ENCODE peak calls at places on chromosomes 7 and 10, in four cellular contexts. Q is breast epithelium, K is aorta, B is right cardiac atrium. J is an unnamed sample.

GRCh38 chr10:51137741-51138529 is 63.6 kb downstream of the PRKG1 start:
- DNase-seq in Q (no peak), K (no peak), B (no peak), J (no peak)

GRCh38 chr10:548212-548897 is 141.1 kb downstream of the DIP2C start:
- DNase-seq in Q (no peak), K (peak; percentile 61), B (no peak), J (no peak)

GRCh38 chr10:101974091-101974799 is 81.7 kb downstream of the ARMH3 start:
- DNase-seq in Q (no peak), K (no peak), B (no peak), J (no peak)

GRCh38 chr10:102322914-102323313 is 72.6 kb upstream of the NFKB2 start:
- DNase-seq in Q (no peak), K (no peak), B (no peak), J (no peak)

GRCh38 chr7:71491331-71491730 is 359.4 kb downstream of the GALNT17 start:
- DNase-seq in Q (no peak), K (no peak), B (no peak), J (no peak)

GRCh38 chr7:33998487-33998886 is 93.1 kb downstream of the BMPER start:
- DNase-seq in Q (no peak), K (peak; percentile 62), B (peak; percentile 62), J (no peak)

GRCh38 chr7:44447874-44448425 is 42.5 kb downstream of the NUDCD3 start:
- DNase-seq in Q (no peak), K (no peak), B (no peak), J (no peak)

GRCh38 chr10:61487506-61487905 is 34.3 kb upstream of the TMEM26 start:
- DNase-seq in Q (no peak), K (no peak), B (no peak), J (no peak)

GRCh38 chr10:42960491-42961155 is 116.2 kb upstream of the RET start:
- DNase-seq in Q (peak; percentile 13), K (peak; percentile 41), B (no peak), J (no peak)

GRCh38 chr10:56547163-56547562 is 186.1 kb upstream of the ZWINT start:
- DNase-seq in Q (no peak), K (no peak), B (peak; percentile 4), J (no peak)

GRCh38 chr7:41052736-41053135 is 650.2 kb downstream of the INHBA start:
- DNase-seq in Q (no peak), K (no peak), B (no peak), J (no peak)

GRCh38 chr10:11827414-11827813 is 4.3 kb downstream of the PROSER2 start:
- DNase-seq in Q (no peak), K (no peak), B (no peak), J (no peak)

GRCh38 chr7:366171-366916 is 76.4 kb downstream of the FOXL3 start:
- DNase-seq in Q (no peak), K (peak; percentile 49), B (peak; percentile 8), J (no peak)

GRCh38 chr10:97858001-97858439 is 8.4 kb downstream of the GOLGA7B start:
- DNase-seq in Q (no peak), K (no peak), B (no peak), J (no peak)

GRCh38 chr7:108235451-108236061 is 105.4 kb upstream of the LAMB4 start:
- DNase-seq in Q (no peak), K (no peak), B (no peak), J (no peak)
- H3K27ac ChIP-seq in Q (no peak overlapping the region), K (no peak overlapping the region), B (no peak overlapping the region), J (no peak overlapping the region)

DNA sequence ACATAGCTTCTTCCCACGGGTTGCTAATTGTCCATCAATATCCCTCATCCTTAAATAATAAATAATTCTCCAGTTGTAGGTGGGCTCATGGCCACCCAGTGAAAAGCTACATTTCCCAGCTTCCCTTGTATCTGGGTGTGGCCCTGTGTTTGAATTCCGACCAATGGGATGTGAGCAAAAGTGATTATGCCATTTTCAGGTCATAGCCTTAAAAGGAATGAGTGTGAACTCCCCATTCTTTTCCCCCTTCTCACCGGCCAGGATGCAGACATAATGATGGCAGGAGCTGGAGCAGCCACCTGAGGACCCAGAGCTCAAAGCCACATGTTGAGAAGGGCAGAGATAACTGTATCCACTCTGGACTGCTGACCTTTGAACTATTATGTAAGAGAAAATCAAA is 30.3 kb upstream of the CALU start:
- DNase-seq in Q (no peak), K (no peak), B (no peak), J (no peak)
- H3K27ac ChIP-seq in Q (no peak overlapping the region), K (no peak overlapping the region), B (no peak overlapping the region), J (no peak overlapping the region)

DNA sequence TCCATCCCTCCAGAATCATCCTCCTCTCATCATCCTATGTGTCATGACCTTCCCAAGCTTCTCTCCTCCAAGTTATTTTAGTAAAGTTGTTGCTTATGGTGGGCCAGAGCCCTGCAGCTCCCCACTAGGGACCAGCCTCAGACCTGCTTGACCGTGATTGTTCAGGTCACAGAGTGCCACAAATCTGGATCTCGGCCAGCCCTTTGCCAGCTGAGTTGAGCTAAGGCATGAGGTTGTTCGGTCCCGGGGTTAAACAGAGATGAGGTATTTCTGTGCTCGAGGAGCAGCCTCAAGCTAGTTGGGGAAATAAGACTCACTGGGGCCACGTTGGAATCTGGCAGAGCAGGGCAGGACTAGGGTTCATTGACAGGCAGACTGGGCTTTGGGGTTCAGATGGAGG is 66.3 kb upstream of the PPIF start:
- DNase-seq in Q (no peak), K (no peak), B (no peak), J (no peak)
- H3K27ac ChIP-seq in Q (no peak overlapping the region), K (no peak overlapping the region), B (peak overlapping the region; percentile 31), J (no peak overlapping the region)

DNA sequence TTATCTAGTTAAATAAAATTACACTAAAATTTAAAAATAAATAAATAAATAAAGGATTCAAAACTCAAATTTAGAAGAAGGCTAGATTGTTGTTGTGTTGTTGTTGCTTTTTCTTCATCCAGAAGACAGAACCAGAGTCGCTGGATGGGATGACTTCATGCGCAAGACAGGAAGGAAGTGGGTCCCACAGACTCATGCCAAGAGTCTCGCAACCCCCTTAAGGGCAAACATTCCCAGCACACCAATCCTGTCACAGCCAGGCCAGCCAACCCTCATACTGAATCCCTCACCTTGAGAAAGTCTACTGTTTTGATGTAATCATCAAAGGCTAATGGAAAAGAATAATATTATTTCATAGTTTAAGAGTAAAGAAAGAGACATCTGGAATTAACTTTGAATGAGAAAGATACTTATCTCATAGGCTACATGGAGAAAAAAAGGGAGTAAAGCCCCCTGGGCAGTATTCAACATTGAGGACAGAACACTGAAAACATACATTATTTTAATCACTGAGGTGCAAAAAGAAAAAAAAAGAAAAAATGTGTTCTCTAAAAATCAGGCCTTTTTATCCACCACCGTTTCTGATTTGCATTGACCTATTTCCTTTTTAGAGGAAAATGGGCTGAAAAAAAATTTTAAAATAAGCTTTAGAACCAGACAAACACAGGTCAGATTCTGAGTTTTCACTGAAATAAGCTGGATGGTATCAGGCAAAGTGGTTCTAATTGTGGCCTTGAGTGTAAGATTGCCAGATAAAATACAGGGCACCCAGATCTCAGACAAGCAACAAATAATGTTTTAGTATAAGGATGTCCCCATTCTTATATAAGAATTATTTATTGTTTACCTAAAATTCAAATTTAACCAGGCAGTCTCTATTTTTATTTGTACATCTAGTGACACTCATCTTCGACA is 826.5 kb downstream of the TNS3 start:
- DNase-seq in Q (no peak), K (no peak), B (no peak), J (no peak)
- H3K27ac ChIP-seq in Q (no peak overlapping the region), K (peak overlapping the region; percentile 50), B (no peak overlapping the region), J (no peak overlapping the region)

DNA sequence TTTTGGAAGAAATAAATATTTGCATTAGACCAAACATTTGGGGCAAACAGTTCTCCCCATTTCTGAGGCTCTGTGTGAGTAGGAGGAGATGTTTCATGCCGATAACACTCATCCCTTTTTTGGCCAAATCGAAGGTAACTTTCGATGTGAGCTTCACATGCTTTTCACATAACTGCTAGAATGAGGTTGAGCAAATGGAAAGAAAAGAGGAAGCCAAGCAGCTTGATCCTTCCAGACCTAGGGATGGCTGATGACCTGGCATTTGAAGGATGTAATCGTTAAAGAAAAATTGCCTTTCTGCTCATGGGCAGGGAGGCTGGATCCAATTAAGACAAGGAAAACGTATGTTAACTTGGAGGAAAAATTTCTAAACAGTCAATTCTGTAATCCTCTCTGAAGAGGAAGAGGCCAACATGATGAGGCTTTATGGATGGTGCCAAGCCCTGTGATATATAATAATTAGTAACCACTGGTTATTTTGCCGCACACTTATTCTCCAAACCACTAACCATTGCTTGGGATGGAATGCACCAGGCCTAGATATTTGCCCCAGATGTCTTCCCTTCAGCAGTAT is 12.5 kb downstream of the GRK5 start:
- DNase-seq in Q (no peak), K (no peak), B (no peak), J (no peak)
- H3K27ac ChIP-seq in Q (peak overlapping the region; percentile 9), K (peak overlapping the region; percentile 72), B (no peak overlapping the region), J (no peak overlapping the region)

GRCh38 chr7:121714559-121715303 is 158.2 kb upstream of the PTPRZ1 start:
- DNase-seq in Q (no peak), K (no peak), B (no peak), J (no peak)
- H3K27ac ChIP-seq in Q (no peak overlapping the region), K (no peak overlapping the region), B (no peak overlapping the region), J (no peak overlapping the region)